ENCODE peak calls at places on chromosome 16, in ten cellular contexts. A is BJ, T is fibroblast of lung, X is heart right ventricle, I is tibial nerve, P is A549, E is LNCaP clone FGC, N is epithelial cell of esophagus, D is ovary, Z is IMR-90. S is an unnamed sample.

GRCh38 chr16:49282690-49283375 is 1.2 kb upstream of the CBLN1 start:
- DNase-seq in T (no peak), D (no peak), I (no peak), E (no peak), P (no peak), X (peak), A (no peak), Z (no peak), N (no peak), S (no peak)

GRCh38 chr16:81729451-81729850 is 49.6 kb upstream of the PLCG2 start:
- DNase-seq in X (no peak), I (no peak), Z (no peak), A (no peak), N (no peak), D (no peak), T (no peak), P (no peak), E (no peak), S (peak)

GRCh38 chr16:50530277-50531236 is 17.6 kb upstream of the NKD1 start:
- DNase-seq in T (no peak), Z (no peak), P (no peak), A (no peak), I (no peak), E (peak), N (peak), D (no peak), X (no peak), S (no peak)

GRCh38 chr16:26987631-26988030 is 79.1 kb upstream of the C16orf82 start:
- DNase-seq in E (no peak), T (peak), Z (peak), A (peak), X (no peak), N (no peak), I (no peak), D (no peak), P (no peak), S (no peak)

GRCh38 chr16:74698220-74698619 is 2.4 kb downstream of the MLKL start:
- DNase-seq in T (no peak), D (no peak), X (no peak), P (no peak), N (peak), I (no peak), Z (peak), A (no peak), E (no peak), S (no peak)

GRCh38 chr16:2856061-2856670 is 1.8 kb downstream of the PRSS22 start:
- DNase-seq in E (no peak), P (no peak), I (no peak), N (peak), X (no peak), Z (no peak), A (no peak), T (no peak), D (no peak), S (no peak)

GRCh38 chr16:57823836-57824235 is 21.5 kb upstream of the KIFC3 start:
- DNase-seq in P (no peak), I (no peak), D (no peak), Z (no peak), N (peak), X (peak), A (no peak), E (peak), T (peak), S (no peak)

GRCh38 chr16:19559242-19559910 is 3.9 kb downstream of the VPS35L start:
- DNase-seq in X (no peak), N (peak), Z (peak), A (no peak), E (no peak), T (peak), D (no peak), I (peak), P (peak), S (peak)

GRCh38 chr16:85729907-85730465 is 20.9 kb downstream of the C16orf74 start:
- DNase-seq in A (no peak), X (no peak), T (no peak), I (no peak), D (no peak), N (no peak), P (no peak), Z (no peak), E (no peak), S (no peak)

GRCh38 chr16:66988197-66988788 is at the start of gene CES4A:
- DNase-seq in A (no peak), X (no peak), T (peak), D (peak), Z (peak), N (peak), P (no peak), E (no peak), I (peak), S (no peak)

GRCh38 chr16:71461686-71462648 is at the start of gene ZNF23:
- DNase-seq in I (peak), P (peak), T (peak), N (peak), E (no peak), A (no peak), Z (peak), X (peak), D (peak), S (peak)
- TF ChIP-seq CTCF in I (no peak), P (no peak), T (no peak), N (peak), E (no peak), A (no peak), Z (no peak), X (no peak), D (peak), S (no peak)

GRCh38 chr16:80081851-80082250 is 458.9 kb upstream of the DYNLRB2 start:
- DNase-seq in N (no peak), P (no peak), A (no peak), X (no peak), I (no peak), D (no peak), Z (no peak), E (no peak), T (no peak), S (no peak)

GRCh38 chr16:80085606-80086005 is 455.2 kb upstream of the DYNLRB2 start:
- DNase-seq in X (no peak), E (no peak), Z (no peak), I (no peak), N (peak), D (no peak), T (no peak), A (no peak), P (no peak), S (no peak)

GRCh38 chr16:80084163-80084562 is 456.6 kb upstream of the DYNLRB2 start:
- DNase-seq in T (no peak), D (peak), I (no peak), P (no peak), N (peak), X (no peak), A (no peak), E (no peak), Z (no peak), S (no peak)

GRCh38 chr16:80080287-80080851 is 460.4 kb upstream of the DYNLRB2 start:
- DNase-seq in X (no peak), T (no peak), I (no peak), Z (no peak), P (no peak), A (no peak), D (no peak), N (peak), E (no peak), S (no peak)

GRCh38 chr16:80084614-80085013 is 456.2 kb upstream of the DYNLRB2 start:
- DNase-seq in X (peak), P (peak), Z (no peak), N (peak), I (peak), E (no peak), A (no peak), T (peak), D (peak), S (peak)
- TF ChIP-seq CTCF in X (peak), P (peak), Z (peak), N (peak), I (peak), E (peak), A (peak), T (peak), D (peak), S (peak)

DNA sequence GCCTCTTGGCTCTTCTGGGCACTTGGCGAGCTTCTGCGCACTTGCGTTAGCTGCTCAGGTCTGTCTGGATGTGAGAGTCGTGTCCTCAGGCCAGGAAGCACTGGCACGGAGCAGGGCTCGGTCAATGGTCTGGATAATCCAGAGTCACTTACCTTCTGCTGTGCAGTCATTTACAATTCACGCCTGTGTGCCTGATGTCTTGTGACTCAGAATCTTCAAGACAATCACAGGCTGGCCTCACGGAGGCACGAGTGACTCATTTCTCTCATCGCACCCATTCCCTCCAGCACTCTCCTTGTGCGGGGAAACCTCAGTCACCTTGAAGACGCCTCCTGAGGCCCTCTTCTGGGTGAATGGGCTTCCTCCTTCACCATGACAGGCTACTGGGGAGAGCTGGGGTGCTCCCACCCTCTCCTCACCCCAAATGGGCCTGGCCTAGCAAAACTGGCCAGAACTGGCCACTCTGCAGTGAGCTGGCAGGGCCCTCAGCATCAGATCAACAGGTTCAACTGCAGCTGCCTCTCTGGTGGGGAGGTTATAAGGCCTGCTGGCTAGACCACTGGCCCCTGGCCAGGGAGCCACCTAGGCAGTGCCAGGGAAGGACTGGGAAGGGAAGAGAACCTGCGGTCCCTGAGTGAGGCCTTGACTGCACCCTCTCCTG is 1.9 kb upstream of the CAPN15 start:
- DNase-seq in P (peak), T (peak), A (peak), E (no peak), Z (peak), D (no peak), X (no peak), N (peak), I (no peak), S (no peak)
- TF ChIP-seq CTCF in P (no peak), T (no peak), A (no peak), E (no peak), Z (no peak), D (no peak), X (no peak), N (no peak), I (no peak), S (no peak)

GRCh38 chr16:10988164-10988803 is 43.9 kb downstream of the CLEC16A start:
- DNase-seq in X (no peak), I (no peak), A (no peak), N (no peak), E (no peak), P (peak), T (no peak), D (no peak), Z (no peak), S (no peak)
- TF ChIP-seq CTCF in X (no peak), I (peak), A (peak), N (peak), E (peak), P (no peak), T (no peak), D (no peak), Z (peak), S (peak)

DNA sequence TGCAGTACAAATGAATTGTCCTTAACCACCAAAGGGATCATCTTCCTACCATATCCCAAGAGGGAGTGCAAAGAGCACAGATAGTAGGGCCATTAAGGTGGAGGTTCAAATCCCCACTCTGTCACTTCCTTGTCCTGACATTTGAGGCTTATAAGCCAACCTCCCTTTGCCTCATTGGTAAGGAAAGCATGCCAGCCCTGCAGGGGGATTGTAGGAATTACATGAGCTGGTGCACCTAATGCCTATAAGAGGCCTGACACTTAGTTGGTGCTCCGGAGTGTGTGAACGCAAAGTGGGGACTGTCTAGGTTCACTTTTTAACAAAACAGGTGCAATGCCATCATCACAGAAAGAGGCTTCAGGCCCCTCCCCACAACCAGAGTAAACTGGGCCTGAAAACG is 374.4 kb downstream of the SNX29 start:
- DNase-seq in T (no peak), I (no peak), X (no peak), E (no peak), P (no peak), N (no peak), A (no peak), D (no peak), Z (no peak), S (no peak)
- TF ChIP-seq CTCF in T (no peak), I (no peak), X (no peak), E (no peak), P (no peak), N (no peak), A (no peak), D (no peak), Z (no peak), S (no peak)

DNA sequence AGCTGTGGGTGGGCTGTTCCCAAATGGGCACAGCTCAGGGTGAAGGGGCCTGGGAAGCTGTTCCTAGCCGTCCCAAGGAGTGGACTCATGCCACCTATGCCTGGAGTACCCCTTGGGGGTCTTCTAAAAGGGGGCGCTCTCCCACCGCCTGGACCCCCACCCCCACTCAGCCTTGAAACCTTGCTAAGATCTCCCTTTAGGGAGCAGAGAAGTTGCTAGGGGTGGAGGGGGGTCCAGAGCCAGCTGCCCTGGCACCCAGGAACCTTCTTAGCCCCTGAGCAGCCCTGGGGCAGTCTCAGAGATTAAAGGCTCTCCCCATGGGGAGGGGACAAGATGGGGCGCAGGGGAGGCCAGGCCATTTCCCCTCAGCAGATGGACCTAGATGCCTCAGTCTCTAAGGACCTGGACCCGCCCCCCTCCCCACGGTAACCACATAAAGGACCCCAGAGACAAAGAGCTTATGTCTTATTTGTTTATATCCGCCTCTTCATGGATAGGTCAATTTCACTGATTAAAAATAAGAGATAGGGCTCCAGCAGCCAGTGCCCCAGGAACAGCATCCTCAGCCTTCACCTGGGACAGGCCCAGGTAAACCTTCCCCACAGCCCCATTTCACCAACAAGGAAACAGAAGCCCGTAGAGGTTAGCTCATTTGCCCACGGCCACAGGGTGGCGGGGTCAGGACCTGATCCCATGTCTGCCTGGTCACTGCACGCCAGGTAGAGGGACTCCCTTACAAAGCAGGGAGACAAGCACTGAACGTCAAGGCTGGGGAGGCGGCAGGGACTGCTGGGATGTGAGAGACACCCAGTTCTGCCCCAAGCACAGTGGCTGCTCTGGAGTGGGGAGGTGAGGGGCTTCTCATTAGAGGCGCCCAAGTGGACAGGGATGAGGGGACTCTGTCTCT is 3.4 kb downstream of the MTSS2 start:
- DNase-seq in Z (no peak), T (no peak), D (no peak), N (no peak), P (no peak), I (no peak), E (no peak), X (peak), A (no peak), S (no peak)
- TF ChIP-seq CTCF in Z (no peak), T (no peak), D (no peak), N (no peak), P (no peak), I (no peak), E (peak), X (no peak), A (no peak), S (no peak)

GRCh38 chr16:72728516-72728915 is 319.4 kb downstream of the ZFHX3 start:
- DNase-seq in I (no peak), X (no peak), D (no peak), T (no peak), E (no peak), A (no peak), P (no peak), N (no peak), Z (no peak), S (no peak)

GRCh38 chr16:72722552-72722951 is 325.4 kb downstream of the ZFHX3 start:
- DNase-seq in E (no peak), X (no peak), T (no peak), I (no peak), N (no peak), P (no peak), Z (no peak), D (no peak), A (no peak), S (peak)

GRCh38 chr16:72721981-72722380 is 325.9 kb downstream of the ZFHX3 start:
- DNase-seq in N (no peak), I (no peak), E (peak), Z (no peak), A (no peak), T (no peak), P (no peak), X (no peak), D (no peak), S (no peak)

GRCh38 chr16:72725643-72726042 is 322.3 kb downstream of the ZFHX3 start:
- DNase-seq in A (no peak), N (no peak), I (no peak), E (no peak), D (no peak), P (no peak), Z (no peak), T (no peak), X (no peak), S (no peak)

GRCh38 chr16:72723781-72724180 is 324.1 kb downstream of the ZFHX3 start:
- DNase-seq in T (peak), Z (peak), X (no peak), N (peak), D (no peak), I (no peak), E (no peak), A (no peak), P (no peak), S (no peak)
- TF ChIP-seq CTCF in T (no peak), Z (no peak), X (no peak), N (no peak), D (no peak), I (no peak), E (no peak), A (no peak), P (no peak), S (no peak)

GRCh38 chr16:14632693-14633569 is at the start of gene BFAR:
- DNase-seq in X (peak), D (peak), A (peak), I (peak), T (peak), Z (peak), P (peak), N (peak), E (peak), S (peak)
- TF ChIP-seq CTCF in X (no peak), D (no peak), A (no peak), I (no peak), T (no peak), Z (no peak), P (no peak), N (no peak), E (no peak), S (no peak)

GRCh38 chr16:25367773-25368172 is 110.1 kb upstream of the ZKSCAN2 start:
- DNase-seq in A (no peak), X (no peak), D (no peak), Z (no peak), T (no peak), E (no peak), P (no peak), N (no peak), I (no peak), S (no peak)

GRCh38 chr16:25371342-25371741 is 113.7 kb upstream of the ZKSCAN2 start:
- DNase-seq in A (no peak), T (no peak), P (no peak), Z (no peak), D (no peak), E (no peak), X (no peak), I (no peak), N (no peak), S (no peak)

DNA sequence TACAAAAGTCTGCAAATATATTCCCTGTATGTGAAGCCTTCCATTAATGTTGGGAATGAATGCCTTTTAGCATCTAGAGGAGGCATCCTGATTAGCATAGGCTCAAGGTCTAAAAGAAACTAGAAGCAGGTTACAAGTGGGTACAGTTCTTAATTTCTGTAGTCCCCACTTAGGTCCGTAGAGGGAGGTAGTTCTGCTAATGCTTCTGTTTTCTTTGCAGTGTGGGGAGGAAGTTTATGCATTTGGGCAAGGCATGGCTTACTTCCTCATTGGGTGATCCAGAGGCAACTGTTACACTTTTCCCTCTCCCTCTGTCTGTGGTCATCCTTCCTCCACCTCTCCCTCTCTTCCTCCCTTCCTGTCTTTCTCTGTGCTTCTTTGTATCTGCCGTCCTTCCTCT is 108.4 kb upstream of the ZKSCAN2 start:
- DNase-seq in X (no peak), E (no peak), Z (no peak), D (no peak), A (no peak), I (no peak), N (no peak), T (no peak), P (no peak), S (no peak)
- TF ChIP-seq CTCF in X (no peak), E (no peak), Z (no peak), D (no peak), A (no peak), I (no peak), N (no peak), T (no peak), P (no peak), S (no peak)

DNA sequence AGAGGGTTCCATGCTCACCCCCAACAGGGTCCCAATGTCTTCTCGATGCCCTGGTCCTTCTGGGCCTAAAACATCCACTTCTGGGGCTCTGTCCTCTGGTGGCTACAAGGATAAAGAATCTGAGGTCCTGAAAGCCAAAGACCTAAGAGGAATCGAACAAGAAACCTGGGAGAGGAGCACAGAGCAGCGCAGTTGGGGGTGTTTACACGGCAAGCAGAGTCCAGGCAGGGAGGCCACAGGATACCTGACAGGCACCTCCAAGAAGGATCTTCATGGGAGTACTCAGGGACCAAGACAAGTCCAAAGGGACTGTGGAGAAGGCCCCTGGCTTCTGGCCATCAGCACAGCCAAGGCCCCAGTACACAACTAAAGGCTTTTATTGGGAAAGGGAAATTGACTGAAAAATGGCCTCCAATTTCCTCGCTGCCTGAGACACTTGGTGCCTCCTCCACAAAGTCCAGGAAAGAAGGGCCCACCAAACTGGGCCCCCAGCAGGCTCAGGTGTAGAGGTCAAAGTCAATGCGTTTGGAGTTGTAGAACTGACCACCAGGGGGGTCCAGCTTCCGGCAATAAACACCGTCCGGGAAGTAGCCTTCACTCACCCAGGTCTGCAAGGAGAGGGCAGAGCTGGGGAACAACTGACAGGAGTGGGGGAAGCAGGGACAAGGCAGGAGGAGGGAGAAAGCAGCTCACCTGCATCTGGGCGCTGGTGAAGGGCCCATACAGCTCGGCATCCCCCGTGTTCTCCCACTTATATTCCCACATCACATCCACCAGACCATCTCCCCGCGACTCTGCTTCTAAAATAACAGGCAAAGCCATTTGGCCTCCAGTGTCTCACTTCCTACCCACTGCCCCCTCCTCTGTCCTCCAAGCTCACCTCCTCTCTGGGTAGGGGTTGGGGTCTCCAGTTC is 2.4 kb downstream of the CD2BP2 start:
- DNase-seq in T (no peak), X (no peak), Z (no peak), A (no peak), N (no peak), E (no peak), P (no peak), D (no peak), I (no peak), S (no peak)
- TF ChIP-seq CTCF in T (no peak), X (no peak), Z (peak), A (peak), N (no peak), E (no peak), P (no peak), D (no peak), I (no peak), S (peak)

S was measured in neural crest cell.